ENCODE peak calls at places on chromosomes 2 and 18, in seven cellular contexts. R is DMS79; A is Peyer's patch; C is Calu3; E is stimulated activated CD4-positive, alpha-beta T cell treated with anti-CD3 and anti-CD28 coated beads, Interleukin-2, amount 100 ng/mL, for 48 hours; V is stimulated activated CD8-positive, alpha-beta memory T cell treated with anti-CD3 and anti-CD28 coated beads, Interleukin-15, amount 100 ng/mL, for 24 hours; N is heart right ventricle. P is an unnamed sample.

GRCh38 chr18:24959100-24959499 is 392.9 kb downstream of the ZNF521 start:
- DNase-seq in R (no peak), A (no peak), C (no peak), E (no peak), V (no peak), N (no peak), P (no peak)

GRCh38 chr2:45370367-45370766 is 240.7 kb downstream of the SRBD1 start:
- DNase-seq in R (no peak), A (no peak), C (no peak), E (no peak), V (no peak), N (no peak), P (no peak)

GRCh38 chr2:98568161-98568956 is 40.0 kb downstream of the COA5 start:
- DNase-seq in R (no peak), A (peak), C (no peak), E (no peak), V (no peak), N (no peak), P (no peak)

GRCh38 chr2:177753682-177754475 is 318.7 kb downstream of the PDE11A start:
- DNase-seq in R (no peak), A (peak), C (no peak), E (no peak), V (no peak), N (peak), P (peak)

GRCh38 chr2:16165518-16166326 is 225.4 kb downstream of the MYCN start:
- DNase-seq in R (no peak), A (no peak), C (no peak), E (no peak), V (no peak), N (no peak), P (no peak)

GRCh38 chr2:61044596-61044995 is 21.1 kb upstream of the SANBR start:
- DNase-seq in R (no peak), A (no peak), C (no peak), E (no peak), V (no peak), N (peak), P (no peak)

GRCh38 chr2:176595986-176596385 is 326.7 kb downstream of the MTX2 start:
- DNase-seq in R (no peak), A (no peak), C (no peak), E (no peak), V (no peak), N (no peak), P (no peak)

GRCh38 chr2:153354406-153354805 is 124.2 kb downstream of the RPRM start:
- DNase-seq in R (no peak), A (no peak), C (no peak), E (no peak), V (no peak), N (no peak), P (no peak)